ENCODE peak calls at places on chromosome 7, in seven cellular contexts. E is astrocyte of the spinal cord, U is iPS DF 6.9, Q is vagina, L is globus pallidus, T is A549, J is HFF-Myc. O is an unnamed sample.

GRCh38 chr7:120792091-120792860 is 65.7 kb downstream of the TSPAN12 start:
- DNase-seq in U (peak; percentile 87), T (peak; percentile 60), L (peak; percentile 66), J (peak; percentile 25), Q (no peak), E (peak; percentile 69), O (peak; percentile 65)

GRCh38 chr7:6252748-6253147 is 19.7 kb downstream of the CYTH3 start:
- DNase-seq in L (no peak), U (no peak), Q (no peak), J (no peak), T (no peak), E (no peak), O (no peak)

GRCh38 chr7:118615686-118616085 is 391.2 kb downstream of the ANKRD7 start:
- DNase-seq in T (no peak), U (no peak), L (no peak), J (no peak), Q (no peak), E (no peak), O (no peak)

GRCh38 chr7:96285579-96285978 is 36.3 kb downstream of the SLC25A13 start:
- DNase-seq in L (no peak), T (no peak), J (no peak), U (no peak), Q (no peak), E (no peak), O (no peak)

GRCh38 chr7:16422917-16423316 is 1.6 kb upstream of the CRPPA start:
- DNase-seq in Q (no peak), J (no peak), T (no peak), U (no peak), L (no peak), E (no peak), O (no peak)

GRCh38 chr7:73521636-73522080 is 435 bp downstream of the BAZ1B start:
- DNase-seq in T (peak; percentile 64), Q (no peak), J (no peak), L (no peak), U (no peak), E (peak; percentile 40), O (peak; percentile 8)

GRCh38 chr7:34748244-34749039 is 90.4 kb downstream of the NPSR1 start:
- DNase-seq in L (no peak), E (peak; percentile 71), J (peak; percentile 79), Q (no peak), U (no peak), T (peak; percentile 74), O (peak; percentile 25)

GRCh38 chr7:87933953-87934698 is at the start of gene ADAM22:
- DNase-seq in T (peak; percentile 39), E (peak; percentile 89), J (peak; percentile 17), U (peak; percentile 58), Q (peak; percentile 89), L (peak; percentile 98), O (peak; percentile 97)

GRCh38 chr7:142355328-142355727 is 97.5 kb upstream of the PRSS58 start:
- DNase-seq in J (no peak), T (no peak), U (no peak), L (no peak), Q (no peak), E (no peak), O (no peak)

GRCh38 chr7:50751136-50751535 is 31.6 kb downstream of the GRB10 start:
- DNase-seq in Q (no peak), T (no peak), E (no peak), J (no peak), U (no peak), L (peak; percentile 35), O (peak; percentile 63)

GRCh38 chr7:8441602-8442294 is 8.3 kb downstream of the NXPH1 start:
- DNase-seq in J (no peak), L (no peak), U (no peak), Q (no peak), E (no peak), T (no peak), O (no peak)

GRCh38 chr7:113033959-113034358 is 52.7 kb downstream of the GPR85 start:
- DNase-seq in L (no peak), J (no peak), Q (no peak), U (no peak), T (no peak), E (no peak), O (no peak)

GRCh38 chr7:129776397-129776792 is 164.9 kb downstream of the NRF1 start:
- DNase-seq in L (no peak), U (no peak), Q (no peak), E (no peak), T (no peak), J (no peak), O (no peak)

GRCh38 chr7:105963038-105963667 is at the start of gene CDHR3:
- DNase-seq in L (no peak), J (no peak), T (no peak), E (no peak), Q (peak; percentile 78), U (no peak), O (no peak)

GRCh38 chr7:41130596-41131236 is 572.2 kb downstream of the INHBA start:
- DNase-seq in J (no peak), U (no peak), E (no peak), T (no peak), L (no peak), Q (no peak), O (peak; percentile 23)

GRCh38 chr7:153835712-153836265 is 216.4 kb upstream of the DPP6 start:
- DNase-seq in L (peak; percentile 18), Q (no peak), J (no peak), T (no peak), E (no peak), U (no peak), O (no peak)

GRCh38 chr7:128405345-128406146 is 4.2 kb downstream of the IMPDH1 start:
- DNase-seq in U (no peak), T (no peak), E (no peak), L (no peak), J (no peak), Q (no peak), O (no peak)

GRCh38 chr7:120864146-120864920 is 6.4 kb upstream of the TSPAN12 start:
- DNase-seq in T (no peak), U (no peak), J (no peak), E (no peak), Q (no peak), L (no peak), O (no peak)

GRCh38 chr7:148503900-148504487 is 86.6 kb upstream of the C7orf33 start:
- DNase-seq in T (peak; percentile 16), U (no peak), E (peak; percentile 40), J (no peak), L (peak; percentile 29), Q (no peak), O (peak; percentile 44)

GRCh38 chr7:118872568-118872967 is 648.1 kb downstream of the ANKRD7 start:
- DNase-seq in E (peak; percentile 16), L (no peak), Q (no peak), J (no peak), T (no peak), U (no peak), O (no peak)

GRCh38 chr7:100486753-100487446 is 3.2 kb downstream of the NYAP1 start:
- DNase-seq in E (peak; percentile 27), L (no peak), Q (no peak), U (no peak), T (no peak), J (no peak), O (no peak)

GRCh38 chr7:158561659-158562058 is 26.0 kb downstream of the PTPRN2 start:
- DNase-seq in E (no peak), J (no peak), T (no peak), L (no peak), Q (no peak), U (no peak), O (no peak)

GRCh38 chr7:74569501-74570075 is 87.9 kb upstream of the GTF2I start:
- DNase-seq in E (no peak), T (no peak), Q (no peak), U (no peak), J (no peak), L (no peak), O (no peak)

GRCh38 chr7:33874943-33875342 is 30.4 kb upstream of the BMPER start:
- DNase-seq in J (no peak), U (no peak), L (no peak), Q (no peak), T (no peak), E (peak; percentile 71), O (no peak)

GRCh38 chr7:38746438-38746837 is 115.3 kb upstream of the AMPH start:
- DNase-seq in E (no peak), Q (no peak), T (no peak), J (no peak), U (no peak), L (no peak), O (no peak)

GRCh38 chr7:149422914-149423285 is 38.0 kb downstream of the ZNF777 start:
- DNase-seq in T (no peak), Q (no peak), E (no peak), L (no peak), J (no peak), U (no peak), O (no peak)

GRCh38 chr7:47194516-47194915 is 387.4 kb downstream of the TNS3 start:
- DNase-seq in L (no peak), J (no peak), U (no peak), T (no peak), Q (no peak), E (no peak), O (no peak)

GRCh38 chr7:55044791-55045190 is 26.0 kb downstream of the EGFR start:
- DNase-seq in T (no peak), J (no peak), L (no peak), E (no peak), U (no peak), Q (no peak), O (no peak)